ENCODE peak calls at places on chromosomes 6 and 20, in seven cellular contexts. K is body of pancreas, C is fibroblast of pulmonary artery, G is astrocyte, Y is IMR-90, U is endothelial cell, X is kidney. Z is an unnamed sample.

GRCh38 chr20:62814060-62814708 is 2.7 kb upstream of the COL9A3 start:
- DNase-seq in X (no peak), Y (no peak), C (no peak), K (no peak), G (no peak), U (no peak), Z (no peak)

GRCh38 chr20:36677422-36677771 is 31.4 kb upstream of the SLA2 start:
- DNase-seq in X (no peak), G (no peak), Y (no peak), K (no peak), U (no peak), C (no peak), Z (no peak)

GRCh38 chr20:64099086-64099786 is 8.1 kb downstream of the NPBWR2 start:
- DNase-seq in C (no peak), G (no peak), Y (no peak), U (no peak), K (no peak), X (peak), Z (no peak)

GRCh38 chr6:15509335-15509933 is 153.4 kb downstream of the DTNBP1 start:
- DNase-seq in K (no peak), G (no peak), C (no peak), Y (peak), X (peak), U (no peak), Z (peak)

GRCh38 chr20:7712661-7713060 is 227.6 kb downstream of the HAO1 start:
- DNase-seq in K (no peak), X (no peak), Y (no peak), G (peak), U (no peak), C (no peak), Z (no peak)

GRCh38 chr6:44480097-44480539 is 92.6 kb downstream of the CDC5L start:
- DNase-seq in C (no peak), U (no peak), X (no peak), K (no peak), G (no peak), Y (no peak), Z (no peak)

GRCh38 chr6:6004147-6004995 is 2.4 kb downstream of the NRN1 start:
- DNase-seq in K (no peak), U (no peak), C (peak), G (no peak), X (no peak), Y (no peak), Z (no peak)

GRCh38 chr20:41599699-41600104 is 18.5 kb downstream of the CHD6 start:
- DNase-seq in X (no peak), C (no peak), G (no peak), U (no peak), Y (no peak), K (no peak), Z (no peak)

GRCh38 chr6:148739822-148740128 is 7.1 kb upstream of the UST start:
- DNase-seq in Y (no peak), G (no peak), K (peak), X (no peak), U (no peak), C (no peak), Z (no peak)

GRCh38 chr6:3119040-3119723 is 671 bp downstream of the BPHL start:
- DNase-seq in X (no peak), G (peak), U (no peak), C (peak), K (no peak), Y (peak), Z (no peak)

GRCh38 chr6:127297502-127298070 is 30.9 kb downstream of the RNF146 start:
- DNase-seq in X (no peak), G (no peak), K (no peak), Y (no peak), C (no peak), U (no peak), Z (no peak)

GRCh38 chr20:35443003-35443402 is 5.0 kb upstream of the GDF5 start:
- DNase-seq in K (no peak), G (peak), Y (peak), U (no peak), C (peak), X (no peak), Z (no peak)

GRCh38 chr20:11366660-11367059 is 551.0 kb upstream of the BTBD3 start:
- DNase-seq in Y (peak), G (peak), U (no peak), X (no peak), K (no peak), C (no peak), Z (no peak)

GRCh38 chr20:25064561-25064960 is 6.6 kb upstream of the ACSS1 start:
- DNase-seq in K (no peak), X (peak), Y (no peak), C (no peak), U (no peak), G (no peak), Z (no peak)

GRCh38 chr6:134199848-134200606 is 117.9 kb downstream of the SGK1 start:
- DNase-seq in K (no peak), C (no peak), G (no peak), X (no peak), U (no peak), Y (no peak), Z (no peak)

GRCh38 chr20:15297059-15297875 is 959.9 kb upstream of the FLRT3 start:
- DNase-seq in Y (no peak), C (no peak), U (no peak), G (no peak), K (peak), X (no peak), Z (no peak)

GRCh38 chr6:153024401-153025017 is 22.0 kb upstream of the MTRF1L start:
- DNase-seq in G (no peak), C (peak), K (peak), U (peak), Y (peak), X (no peak), Z (no peak)

GRCh38 chr6:118012944-118013343 is 105.9 kb downstream of the SLC35F1 start:
- DNase-seq in U (no peak), G (no peak), X (no peak), Y (no peak), C (no peak), K (peak), Z (no peak)

GRCh38 chr20:325043-325888 is at the start of gene SOX12:
- DNase-seq in X (peak), C (peak), K (peak), G (peak), U (peak), Y (peak), Z (peak)

GRCh38 chr20:40279390-40279789 is 409.6 kb downstream of the MAFB start:
- DNase-seq in X (no peak), C (peak), U (no peak), K (no peak), Y (peak), G (no peak), Z (no peak)

GRCh38 chr6:131451330-131452195 is 121.5 kb upstream of the ARG1 start:
- DNase-seq in U (no peak), Y (no peak), X (no peak), K (no peak), G (no peak), C (no peak), Z (no peak)

GRCh38 chr6:143441680-143442359 is 8.7 kb downstream of the ADAT2 start:
- DNase-seq in U (no peak), K (no peak), X (no peak), Y (peak), C (no peak), G (peak), Z (no peak)

GRCh38 chr6:106512958-106513480 is 116.3 kb downstream of the RTN4IP1 start:
- DNase-seq in Y (no peak), U (no peak), C (no peak), G (no peak), X (no peak), K (no peak), Z (no peak)

GRCh38 chr20:36093804-36094145 is 60.8 kb upstream of the EPB41L1 start:
- DNase-seq in U (no peak), C (no peak), K (no peak), G (no peak), X (no peak), Y (no peak), Z (no peak)

GRCh38 chr6:14638932-14639875 is 521.6 kb downstream of the CD83 start:
- DNase-seq in G (peak), Y (peak), U (no peak), X (no peak), K (no peak), C (peak), Z (no peak)

GRCh38 chr6:4503700-4504099 is 272.5 kb upstream of the CDYL start:
- DNase-seq in K (no peak), C (no peak), G (no peak), Y (no peak), X (no peak), U (no peak), Z (no peak)

GRCh38 chr20:11338506-11339306 is 579.0 kb upstream of the BTBD3 start:
- DNase-seq in X (no peak), Y (peak), U (no peak), K (no peak), C (peak), G (peak), Z (no peak)

GRCh38 chr6:93784794-93785757 is 365.7 kb upstream of the EPHA7 start:
- DNase-seq in X (no peak), U (no peak), Y (no peak), G (peak), K (no peak), C (peak), Z (no peak)

GRCh38 chr6:157271441-157271840 is 51.9 kb downstream of the TMEM242 start:
- DNase-seq in U (no peak), G (no peak), C (no peak), X (no peak), K (no peak), Y (no peak), Z (peak)

GRCh38 chr6:87277123-87277522 is 45.3 kb upstream of the SMIM8 start:
- DNase-seq in Y (peak), C (peak), X (no peak), U (no peak), K (no peak), G (no peak), Z (no peak)

GRCh38 chr6:90284236-90284744 is 12.4 kb downstream of the BACH2 start:
- DNase-seq in U (no peak), K (no peak), G (peak), C (peak), X (no peak), Y (peak), Z (no peak)
- TF ChIP-seq CTCF in U (no peak), K (no peak), G (no peak), C (peak), X (no peak), Y (no peak), Z (peak)

GRCh38 chr20:59371429-59371828 is 71.0 kb downstream of the EDN3 start:
- DNase-seq in G (no peak), X (no peak), K (no peak), U (no peak), Y (no peak), C (no peak), Z (no peak)
- TF ChIP-seq CTCF in G (no peak), X (no peak), K (no peak), U (no peak), Y (no peak), C (no peak), Z (no peak)

GRCh38 chr6:140275725-140276124 is 901.3 kb upstream of the CITED2 start:
- DNase-seq in Y (no peak), G (no peak), U (no peak), C (no peak), X (no peak), K (no peak), Z (no peak)

GRCh38 chr6:140269766-140270165 is 895.3 kb upstream of the CITED2 start:
- DNase-seq in X (no peak), K (no peak), Y (no peak), C (peak), G (peak), U (no peak), Z (no peak)

GRCh38 chr6:140276133-140276532 is 901.7 kb upstream of the CITED2 start:
- DNase-seq in U (no peak), G (no peak), K (no peak), C (no peak), Y (no peak), X (no peak), Z (no peak)

GRCh38 chr6:140274548-140274947 is 900.1 kb upstream of the CITED2 start:
- DNase-seq in G (no peak), Y (no peak), K (no peak), U (no peak), C (no peak), X (no peak), Z (no peak)

GRCh38 chr6:140271759-140272377 is 897.4 kb upstream of the CITED2 start:
- DNase-seq in G (no peak), K (no peak), C (no peak), X (no peak), U (no peak), Y (no peak), Z (no peak)
- TF ChIP-seq CTCF in G (no peak), K (no peak), C (no peak), X (no peak), U (no peak), Y (no peak), Z (no peak)

DNA sequence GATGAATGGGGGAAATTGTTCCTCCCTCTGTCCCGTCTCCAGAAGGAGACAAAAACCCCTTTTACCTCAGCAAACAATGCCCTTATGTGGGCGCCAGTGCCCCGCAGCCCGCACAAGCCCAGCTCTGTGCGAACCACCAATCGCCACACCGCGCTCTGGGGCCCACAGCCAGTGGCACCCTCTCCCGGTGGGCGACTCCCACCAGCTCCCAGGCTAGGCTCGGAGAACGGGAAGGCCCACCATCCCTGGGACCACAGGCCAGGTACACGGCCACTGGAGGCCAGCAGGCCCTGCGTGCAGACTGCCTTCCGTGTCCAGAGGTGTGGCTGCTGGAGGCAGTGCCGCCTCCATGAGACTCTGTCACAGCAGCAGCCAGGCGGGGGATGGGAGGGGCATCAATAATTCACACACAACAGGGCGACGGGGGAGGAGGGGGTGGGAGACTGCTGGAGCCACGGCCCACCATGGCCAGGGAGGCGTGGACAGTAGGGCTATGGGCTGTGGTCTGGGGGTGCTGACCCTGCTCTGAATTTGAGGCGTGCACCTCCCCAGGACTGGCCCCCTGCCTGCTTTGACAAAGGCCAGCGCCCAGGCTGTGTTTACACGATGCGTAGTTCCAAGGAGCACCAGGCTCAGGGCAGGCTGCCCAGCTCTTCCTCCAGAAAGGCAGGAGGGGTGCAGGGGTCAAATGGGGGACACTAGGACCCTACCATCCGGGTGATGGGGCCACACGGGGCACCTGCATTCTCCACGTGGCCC is 105.7 kb downstream of the ASXL1 start:
- DNase-seq in U (no peak), X (peak), G (no peak), C (no peak), Y (no peak), K (peak), Z (no peak)
- TF ChIP-seq CTCF in U (no peak), X (no peak), G (no peak), C (no peak), Y (no peak), K (no peak), Z (no peak)

GRCh38 chr6:161557333-161558107 is 283.7 kb upstream of the AGPAT4 start:
- DNase-seq in U (no peak), X (no peak), K (no peak), C (no peak), Y (no peak), G (no peak), Z (no peak)
- TF ChIP-seq CTCF in U (no peak), X (no peak), K (no peak), C (no peak), Y (no peak), G (no peak), Z (peak)

DNA sequence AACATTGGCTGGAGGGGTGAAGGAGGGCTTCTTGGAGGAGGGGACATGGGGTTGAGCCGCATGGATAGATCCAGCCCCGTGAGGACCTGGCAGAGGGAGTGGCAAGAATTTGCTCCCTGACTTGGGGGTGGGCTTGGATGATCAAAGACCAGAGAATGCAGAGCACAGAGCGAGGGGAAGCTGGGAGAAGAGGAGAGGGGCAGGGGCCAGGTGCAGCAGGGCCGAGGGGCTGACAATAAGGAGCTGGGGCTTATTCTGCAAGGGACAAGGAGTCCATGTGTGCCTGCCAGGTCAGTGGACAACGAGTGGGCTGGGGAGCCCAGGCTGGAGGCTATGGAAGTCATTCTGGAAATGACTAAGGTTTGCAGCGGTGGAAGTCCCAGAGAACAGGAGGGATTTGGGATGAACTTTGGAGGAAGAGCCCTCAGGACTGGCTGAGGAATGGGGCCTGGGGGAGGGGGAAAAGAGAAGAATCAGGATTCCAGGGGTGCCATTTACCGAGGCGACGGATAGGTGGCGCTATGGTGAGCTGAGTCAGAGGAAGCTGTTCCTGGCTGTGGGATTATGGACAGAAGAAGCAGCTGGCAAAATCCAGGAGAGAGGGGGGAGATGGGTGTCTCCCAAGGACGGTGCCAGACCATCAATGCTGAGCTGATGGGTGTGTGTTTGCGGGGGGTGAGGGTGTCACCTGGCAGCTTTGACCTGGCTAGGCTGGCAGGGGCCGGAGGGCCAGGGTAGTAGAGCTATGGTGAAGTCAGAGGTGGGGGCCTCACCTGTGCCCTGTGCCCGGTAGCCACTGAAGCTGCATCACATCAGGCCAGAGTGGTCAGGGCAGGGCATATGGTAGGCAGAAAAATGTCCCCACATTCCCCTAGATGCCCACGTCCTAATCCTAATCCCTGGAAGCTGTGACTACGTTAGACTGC is 7.8 kb downstream of the KCNG1 start:
- DNase-seq in Y (peak), C (peak), G (peak), X (no peak), U (peak), K (peak), Z (no peak)
- TF ChIP-seq CTCF in Y (peak), C (peak), G (peak), X (peak), U (peak), K (peak), Z (peak)

GRCh38 chr6:53546256-53546655 is 1.4 kb upstream of the GCLC start:
- DNase-seq in G (peak), Y (peak), U (no peak), K (no peak), C (no peak), X (no peak), Z (no peak)
- TF ChIP-seq CTCF in G (no peak), Y (no peak), U (no peak), K (no peak), C (no peak), X (no peak), Z (no peak)

DNA sequence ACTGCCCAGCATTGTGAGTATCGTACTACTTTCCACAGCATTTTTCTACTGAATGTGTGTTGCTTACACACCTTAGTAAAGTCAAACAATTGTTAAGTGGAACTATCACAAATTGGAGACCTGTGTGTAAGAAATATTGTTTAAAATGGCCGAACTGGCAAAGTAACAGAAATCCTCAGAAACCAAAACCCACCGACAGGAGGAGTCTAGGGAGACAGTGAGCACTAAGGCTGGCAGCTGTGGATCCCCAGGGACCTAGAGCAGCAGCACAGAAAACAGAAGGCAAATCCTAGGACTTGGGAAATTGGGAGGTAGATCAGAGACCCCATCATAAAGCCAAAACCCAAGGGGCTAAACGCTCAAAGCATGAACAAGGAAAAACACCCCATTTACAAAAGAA is 69.9 kb downstream of the SESN1 start:
- DNase-seq in K (no peak), U (no peak), C (peak), Y (peak), X (no peak), G (no peak), Z (no peak)
- TF ChIP-seq CTCF in K (no peak), U (no peak), C (peak), Y (no peak), X (no peak), G (no peak), Z (peak)

DNA sequence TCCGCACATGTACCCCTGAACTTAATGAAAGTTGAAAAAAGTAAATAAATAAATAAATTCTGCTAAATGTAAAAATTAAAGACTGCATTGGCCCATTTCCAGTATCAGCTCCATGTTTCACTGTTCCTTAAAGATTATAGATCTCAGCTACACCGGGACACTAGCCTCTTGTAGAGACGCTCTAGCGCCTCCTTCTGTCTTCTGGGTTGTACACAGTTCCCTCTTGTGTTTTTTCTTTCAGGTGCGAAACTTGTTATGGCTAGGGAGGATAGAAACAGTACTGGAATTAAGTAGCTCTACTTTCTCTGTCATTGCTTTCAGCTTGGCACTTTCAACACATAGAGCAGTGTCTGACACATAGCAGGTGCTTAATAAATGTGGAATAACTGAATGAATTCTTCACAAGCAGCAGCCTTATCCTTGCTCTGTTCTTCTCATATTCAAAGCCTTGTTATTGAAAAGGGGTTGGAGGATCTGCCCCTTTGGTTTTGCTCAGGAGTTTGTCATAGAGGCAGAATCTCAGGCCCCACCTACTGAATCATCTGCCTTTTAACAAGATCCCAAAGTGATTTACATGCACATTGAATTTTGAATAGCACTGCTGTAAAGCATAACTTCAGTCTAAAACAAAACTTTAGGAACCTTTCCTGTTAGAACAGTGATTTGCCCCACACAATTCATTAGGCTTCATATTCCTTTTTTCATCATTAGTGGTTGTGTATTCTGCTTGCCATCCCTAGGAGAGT is 92.3 kb downstream of the FIG4 start:
- DNase-seq in K (peak), G (no peak), U (peak), Y (peak), C (peak), X (no peak), Z (no peak)
- TF ChIP-seq CTCF in K (peak), G (peak), U (no peak), Y (peak), C (peak), X (peak), Z (peak)

Z was measured in chondrocyte.